ENCODE peak calls at places on chromosomes 4 and X, in eight cellular contexts. S is omental fat pad, T is endothelial cell of umbilical vein, Z is foreskin fibroblast, B is iris pigment epithelial cell, Y is choroid plexus epithelial cell, H is GM18507, O is T-cell. P is an unnamed sample.

GRCh38 chr4:24763631-24764302 is 31.6 kb upstream of the SOD3 start:
- DNase-seq in S (no peak), T (no peak), Z (no peak), B (peak), Y (peak), H (no peak), O (no peak), P (no peak)

GRCh38 chr4:129094347-129094746 is 1.0 kb upstream of the SCLT1 start:
- DNase-seq in S (no peak), T (no peak), Z (no peak), B (no peak), Y (no peak), H (no peak), O (no peak), P (no peak)

GRCh38 chr4:130026185-130026584 is 930.2 kb downstream of the C4orf33 start:
- DNase-seq in S (no peak), T (no peak), Z (no peak), B (no peak), Y (no peak), H (no peak), O (no peak), P (no peak)

GRCh38 chr4:40672528-40673522 is 43.2 kb upstream of the RBM47 start:
- DNase-seq in S (no peak), T (peak), Z (peak), B (peak), Y (peak), H (peak), O (peak), P (peak)

GRCh38 chr4:138259801-138260200 is 17.7 kb upstream of the SLC7A11 start:
- DNase-seq in S (no peak), T (peak), Z (no peak), B (peak), Y (peak), H (no peak), O (no peak), P (no peak)

GRCh38 chrX:3191821-3192220 is 150.6 kb downstream of the ARSF start:
- DNase-seq in S (no peak), T (no peak), Z (no peak), B (no peak), Y (no peak), H (no peak), O (no peak), P (no peak)

GRCh38 chr4:149029056-149029651 is 586.9 kb upstream of the NR3C2 start:
- DNase-seq in S (no peak), T (peak), Z (no peak), B (no peak), Y (no peak), H (no peak), O (no peak), P (no peak)

GRCh38 chrX:47373198-47373597 is 2.8 kb downstream of the ZNF157 start:
- DNase-seq in S (no peak), T (no peak), Z (no peak), B (no peak), Y (no peak), H (no peak), O (no peak), P (no peak)

GRCh38 chr4:147288512-147288911 is 192.4 kb upstream of the EDNRA start:
- DNase-seq in S (no peak), T (no peak), Z (no peak), B (no peak), Y (no peak), H (no peak), O (no peak), P (no peak)

GRCh38 chrX:19285857-19286256 is 57.9 kb upstream of the PDHA1 start:
- DNase-seq in S (no peak), T (no peak), Z (no peak), B (no peak), Y (no peak), H (no peak), O (no peak), P (no peak)